ENCODE peak calls at places on chromosomes 6 and 20, in eight cellular contexts. One of them, this sample, is unnamed.

GRCh38 chr6:33947916-33948594 is 144.3 kb upstream of the MLN start:
- DNase-seq in T-helper 1 cell: no peak
- DNase-seq in spleen: peak; percentile 37
- DNase-seq in EL: no peak
- DNase-seq in osteocyte: no peak
- DNase-seq in H54: no peak
- DNase-seq in gastrocnemius medialis: no peak
- DNase-seq in choroid plexus epithelial cell: no peak
- DNase-seq in this sample: no peak

GRCh38 chr6:148509789-148510581 is 167.3 kb downstream of the SASH1 start:
- DNase-seq in spleen: no peak
- DNase-seq in osteocyte: no peak
- DNase-seq in choroid plexus epithelial cell: peak; percentile 97
- DNase-seq in gastrocnemius medialis: peak; percentile 54
- DNase-seq in T-helper 1 cell: no peak
- DNase-seq in H54: peak; percentile 26
- DNase-seq in EL: peak; percentile 98
- DNase-seq in this sample: no peak

GRCh38 chr6:142822882-142823578 is 121.9 kb downstream of the HIVEP2 start:
- DNase-seq in T-helper 1 cell: peak; percentile 47
- DNase-seq in EL: no peak
- DNase-seq in H54: no peak
- DNase-seq in choroid plexus epithelial cell: no peak
- DNase-seq in gastrocnemius medialis: no peak
- DNase-seq in spleen: peak; percentile 77
- DNase-seq in osteocyte: no peak
- DNase-seq in this sample: no peak

GRCh38 chr20:52941803-52942202 is 30.4 kb upstream of the TSHZ2 start:
- DNase-seq in gastrocnemius medialis: no peak
- DNase-seq in EL: no peak
- DNase-seq in spleen: no peak
- DNase-seq in choroid plexus epithelial cell: no peak
- DNase-seq in T-helper 1 cell: no peak
- DNase-seq in H54: no peak
- DNase-seq in osteocyte: no peak
- DNase-seq in this sample: no peak

GRCh38 chr6:150044621-150045145 is 19.4 kb upstream of the RAET1L start:
- DNase-seq in T-helper 1 cell: no peak
- DNase-seq in osteocyte: no peak
- DNase-seq in EL: no peak
- DNase-seq in choroid plexus epithelial cell: no peak
- DNase-seq in gastrocnemius medialis: no peak
- DNase-seq in H54: no peak
- DNase-seq in spleen: no peak
- DNase-seq in this sample: no peak

GRCh38 chr20:23413862-23414422 is 7.3 kb downstream of the NAPB start:
- DNase-seq in EL: no peak
- DNase-seq in T-helper 1 cell: no peak
- DNase-seq in spleen: no peak
- DNase-seq in choroid plexus epithelial cell: no peak
- DNase-seq in gastrocnemius medialis: no peak
- DNase-seq in H54: no peak
- DNase-seq in osteocyte: no peak
- DNase-seq in this sample: no peak

GRCh38 chr6:43951063-43951755 is 176.0 kb downstream of the MRPL14 start:
- DNase-seq in T-helper 1 cell: peak; percentile 10
- DNase-seq in spleen: peak; percentile 24
- DNase-seq in osteocyte: peak; percentile 85
- DNase-seq in choroid plexus epithelial cell: peak; percentile 53
- DNase-seq in H54: peak; percentile 51
- DNase-seq in gastrocnemius medialis: no peak
- DNase-seq in EL: peak; percentile 49
- DNase-seq in this sample: no peak

GRCh38 chr20:2695206-2695983 is 2.8 kb downstream of the EBF4 start:
- DNase-seq in spleen: peak; percentile 53
- DNase-seq in T-helper 1 cell: no peak
- DNase-seq in gastrocnemius medialis: no peak
- DNase-seq in H54: no peak
- DNase-seq in osteocyte: no peak
- DNase-seq in choroid plexus epithelial cell: no peak
- DNase-seq in EL: no peak
- DNase-seq in this sample: no peak

GRCh38 chr6:52076791-52077179 is 10.6 kb downstream of the PKHD1 start:
- DNase-seq in osteocyte: no peak
- DNase-seq in choroid plexus epithelial cell: no peak
- DNase-seq in gastrocnemius medialis: no peak
- DNase-seq in EL: no peak
- DNase-seq in T-helper 1 cell: no peak
- DNase-seq in H54: no peak
- DNase-seq in spleen: no peak
- DNase-seq in this sample: no peak

GRCh38 chr6:99002826-99003225 is 55.1 kb upstream of the FBXL4 start:
- DNase-seq in EL: no peak
- DNase-seq in H54: no peak
- DNase-seq in choroid plexus epithelial cell: peak; percentile 55
- DNase-seq in gastrocnemius medialis: no peak
- DNase-seq in spleen: no peak
- DNase-seq in T-helper 1 cell: no peak
- DNase-seq in osteocyte: no peak
- DNase-seq in this sample: no peak

GRCh38 chr6:31358302-31358701 is 1.3 kb upstream of the HLA-B start:
- DNase-seq in osteocyte: no peak
- DNase-seq in spleen: no peak
- DNase-seq in choroid plexus epithelial cell: no peak
- DNase-seq in EL: no peak
- DNase-seq in H54: no peak
- DNase-seq in T-helper 1 cell: peak; percentile 30
- DNase-seq in gastrocnemius medialis: no peak
- DNase-seq in this sample: no peak

GRCh38 chr6:80541186-80541585 is 434.7 kb downstream of the BCKDHB start:
- DNase-seq in gastrocnemius medialis: no peak
- DNase-seq in H54: peak; percentile 31
- DNase-seq in osteocyte: no peak
- DNase-seq in choroid plexus epithelial cell: peak; percentile 65
- DNase-seq in spleen: no peak
- DNase-seq in EL: peak; percentile 89
- DNase-seq in T-helper 1 cell: peak; percentile 44
- DNase-seq in this sample: no peak

GRCh38 chr20:19828233-19828632 is 70.2 kb downstream of the RIN2 start:
- DNase-seq in osteocyte: no peak
- DNase-seq in gastrocnemius medialis: no peak
- DNase-seq in choroid plexus epithelial cell: peak; percentile 64
- DNase-seq in EL: peak; percentile 50
- DNase-seq in T-helper 1 cell: peak; percentile 61
- DNase-seq in spleen: no peak
- DNase-seq in H54: peak; percentile 35
- DNase-seq in this sample: no peak

GRCh38 chr20:55424968-55425367 is 580.4 kb downstream of the CBLN4 start:
- DNase-seq in osteocyte: no peak
- DNase-seq in EL: no peak
- DNase-seq in choroid plexus epithelial cell: no peak
- DNase-seq in H54: no peak
- DNase-seq in gastrocnemius medialis: no peak
- DNase-seq in T-helper 1 cell: no peak
- DNase-seq in spleen: no peak
- DNase-seq in this sample: no peak

GRCh38 chr6:12381587-12381986 is 91.4 kb downstream of the EDN1 start:
- DNase-seq in T-helper 1 cell: no peak
- DNase-seq in choroid plexus epithelial cell: no peak
- DNase-seq in gastrocnemius medialis: no peak
- DNase-seq in H54: no peak
- DNase-seq in osteocyte: no peak
- DNase-seq in EL: peak; percentile 39
- DNase-seq in spleen: no peak
- DNase-seq in this sample: no peak